ENCODE peak calls at places on chromosome 7, in six cellular contexts. M, R, C, K, Q and N are unnamed samples. For H3K27me3, the result is how much of the 10 kb centered on the place peaks cover.

GRCh38 chr7:5417106-5418071 is 6.2 kb downstream of the TNRC18 start:
- DNase-seq in M (peak), R (no peak), C (peak), K (peak), Q (no peak), N (no peak)

GRCh38 chr7:115676080-115676479 is 354.5 kb downstream of the TFEC start:
- DNase-seq in M (peak), R (peak), C (no peak), K (peak), Q (no peak), N (no peak)

GRCh38 chr7:17523813-17524741 is 225.6 kb downstream of the AHR start:
- DNase-seq in M (peak), R (no peak), C (peak), K (peak), Q (no peak), N (peak)

GRCh38 chr7:2066251-2066919 is 166.4 kb downstream of the MAD1L1 start:
- DNase-seq in M (no peak), R (no peak), C (no peak), K (no peak), Q (peak), N (no peak)

GRCh38 chr7:139543801-139544603 is 20.5 kb downstream of the CLEC2L start:
- DNase-seq in M (no peak), R (peak), C (no peak), K (peak), Q (no peak), N (no peak)

GRCh38 chr7:41996381-41997035 is 240.5 kb downstream of the GLI3 start:
- DNase-seq in M (peak), R (peak), C (no peak), K (no peak), Q (no peak), N (no peak)

GRCh38 chr7:50793115-50793946 is 10.6 kb upstream of the GRB10 start:
- DNase-seq in M (peak), R (no peak), C (peak), K (peak), Q (no peak), N (peak)

GRCh38 chr7:5546626-5547025 is 123.0 kb upstream of the TNRC18 start:
- DNase-seq in M (no peak), R (no peak), C (no peak), K (no peak), Q (no peak), N (no peak)

GRCh38 chr7:126993626-126994213 is 259.0 kb downstream of the GRM8 start:
- DNase-seq in M (no peak), R (no peak), C (no peak), K (no peak), Q (no peak), N (no peak)

GRCh38 chr7:108266489-108266888 is 136.3 kb upstream of the LAMB4 start:
- DNase-seq in M (no peak), R (no peak), C (no peak), K (no peak), Q (no peak), N (no peak)

GRCh38 chr7:35874881-35875280 is 74.0 kb downstream of the SEPTIN7 start:
- DNase-seq in M (no peak), R (peak), C (no peak), K (no peak), Q (no peak), N (no peak)

GRCh38 chr7:97006146-97006950 is 995 bp downstream of the DLX6 start:
- DNase-seq in M (peak), R (peak), C (no peak), K (peak), Q (no peak), N (no peak)

GRCh38 chr7:94907420-94908203 is at the start of gene PPP1R9A:
- DNase-seq in M (no peak), R (peak), C (peak), K (peak), Q (no peak), N (peak)

GRCh38 chr7:4631664-4632171 is 50.4 kb upstream of the FOXK1 start:
- DNase-seq in M (peak), R (peak), C (peak), K (peak), Q (no peak), N (peak)

GRCh38 chr7:73738220-73738611 is 386 bp downstream of the ABHD11 start:
- DNase-seq in M (peak), R (peak), C (peak), K (peak), Q (peak), N (peak)

GRCh38 chr7:155785536-155785935 is 26.7 kb downstream of the SHH start:
- DNase-seq in M (peak), R (no peak), C (no peak), K (no peak), Q (no peak), N (no peak)

GRCh38 chr7:69237541-69237940 is 360.7 kb upstream of the AUTS2 start:
- DNase-seq in M (no peak), R (no peak), C (no peak), K (no peak), Q (no peak), N (no peak)

GRCh38 chr7:35729061-35729783 is 34.3 kb upstream of the HERPUD2 start:
- DNase-seq in M (no peak), R (no peak), C (no peak), K (no peak), Q (peak), N (peak)

GRCh38 chr7:24728121-24728500 is 29.2 kb downstream of the GSDME start:
- DNase-seq in M (no peak), R (no peak), C (no peak), K (no peak), Q (no peak), N (no peak)

GRCh38 chr7:94449151-94449725 is 54.5 kb downstream of the COL1A2 start:
- DNase-seq in M (peak), R (peak), C (no peak), K (peak), Q (no peak), N (peak)

GRCh38 chr7:135717686-135718085 is 10.3 kb downstream of the SLC13A4 start:
- DNase-seq in M (no peak), R (no peak), C (no peak), K (no peak), Q (no peak), N (no peak)

GRCh38 chr7:98254951-98255610 is 3.0 kb upstream of the TECPR1 start:
- DNase-seq in M (no peak), R (no peak), C (no peak), K (no peak), Q (no peak), N (no peak)

GRCh38 chr7:44286182-44286617 is 39.2 kb downstream of the CAMK2B start:
- DNase-seq in M (no peak), R (no peak), C (no peak), K (peak), Q (no peak), N (no peak)

GRCh38 chr7:43679210-43680068 is 49.9 kb downstream of the COA1 start:
- DNase-seq in M (no peak), R (no peak), C (no peak), K (no peak), Q (no peak), N (no peak)

GRCh38 chr7:763762-764161 is 36.7 kb upstream of the PRKAR1B start:
- DNase-seq in M (no peak), R (no peak), C (no peak), K (no peak), Q (no peak), N (no peak)

GRCh38 chr7:147658392-147658791 is 932.2 kb upstream of the C7orf33 start:
- DNase-seq in M (no peak), R (no peak), C (no peak), K (no peak), Q (no peak), N (no peak)

GRCh38 chr7:101197991-101198390 is 2.8 kb downstream of the MOGAT3 start:
- DNase-seq in M (no peak), R (no peak), C (no peak), K (peak), Q (no peak), N (no peak)

GRCh38 chr7:699260-700170 is 27.0 kb upstream of the DNAAF5 start:
- DNase-seq in M (peak), R (no peak), C (peak), K (no peak), Q (no peak), N (peak)

GRCh38 chr7:95684037-95684436 is 87.7 kb upstream of the PDK4 start:
- DNase-seq in M (peak), R (peak), C (no peak), K (peak), Q (no peak), N (peak)

GRCh38 chr7:32631021-32631420 is 135.7 kb downstream of the AVL9 start:
- DNase-seq in M (no peak), R (no peak), C (no peak), K (no peak), Q (no peak), N (no peak)

GRCh38 chr7:121558288-121558687 is 162.2 kb upstream of the FAM3C start:
- DNase-seq in M (no peak), R (peak), C (no peak), K (peak), Q (no peak), N (no peak)

GRCh38 chr7:17646181-17646956 is 293.9 kb downstream of the SNX13 start:
- DNase-seq in M (peak), R (peak), C (no peak), K (peak), Q (no peak), N (no peak)

GRCh38 chr7:117645456-117646181 is 165.8 kb downstream of the CFTR start:
- DNase-seq in M (peak), R (peak), C (no peak), K (no peak), Q (no peak), N (no peak)

DNA sequence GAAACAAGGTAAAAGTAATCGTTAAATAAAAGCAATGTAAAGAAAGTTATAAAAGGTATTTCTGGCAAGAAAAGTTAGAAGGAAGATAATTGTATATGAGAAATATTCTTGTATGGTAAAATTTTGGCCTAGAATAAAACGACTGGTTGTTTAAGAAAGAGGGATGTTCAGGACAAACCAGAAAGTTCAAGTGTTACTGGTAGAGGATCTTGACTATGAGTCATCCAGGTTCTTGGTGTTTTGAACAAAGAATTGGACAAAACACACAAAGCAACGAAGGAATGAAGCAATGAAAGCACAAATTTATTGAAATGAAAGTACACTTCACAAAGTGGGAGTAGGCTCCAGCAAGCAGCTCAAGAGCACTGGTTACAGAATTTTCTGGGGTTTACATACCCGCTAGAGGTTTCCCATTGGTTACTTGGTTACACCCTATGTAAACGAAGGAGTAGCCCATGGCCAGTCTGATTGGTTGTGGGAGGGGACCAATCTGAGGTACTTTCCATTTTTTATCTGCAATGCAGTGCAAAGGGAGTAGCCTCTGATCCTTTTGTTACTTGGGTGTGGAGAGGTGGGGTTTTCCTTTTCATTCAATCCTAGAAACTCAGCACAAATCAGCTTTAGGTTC is 22.4 kb upstream of the GARS1 start:
- DNase-seq in M (no peak), R (no peak), C (no peak), K (no peak), Q (no peak), N (no peak)
- H3K27ac ChIP-seq in M (no peak), R (no peak), C (no peak), K (no peak), Q (no peak), N (no peak)

DNA sequence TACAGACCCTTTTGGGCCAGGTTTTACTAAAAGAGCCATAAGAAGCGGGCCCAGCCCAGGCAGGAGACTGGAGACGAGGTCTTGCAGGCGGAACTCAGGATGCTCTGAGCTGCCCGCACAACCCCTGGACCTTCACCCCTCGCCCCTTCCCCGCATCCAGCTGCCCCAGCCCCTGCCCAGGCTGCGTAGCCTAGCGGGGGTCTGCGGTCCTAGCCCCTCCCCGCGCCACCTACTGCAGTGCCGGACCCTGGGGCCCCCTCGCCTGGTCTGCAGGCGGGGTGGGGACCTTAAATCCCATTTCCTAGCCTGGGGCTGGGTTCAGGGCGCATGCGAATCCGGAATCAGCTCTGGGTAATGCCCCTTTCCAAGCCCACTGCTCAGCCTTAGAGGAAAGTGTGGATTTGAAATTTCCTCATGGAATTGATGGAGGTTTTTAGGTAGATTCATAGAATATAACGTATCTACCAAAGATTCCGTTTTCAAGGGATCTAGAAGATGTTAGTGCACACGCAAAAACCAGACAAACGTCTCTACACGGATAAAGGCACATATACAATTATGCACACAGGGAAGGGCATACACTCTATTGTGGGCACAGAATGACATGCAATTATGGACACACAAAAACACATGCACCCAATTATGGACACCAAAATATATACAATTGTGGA is 568 bp upstream of the HOXA3 start:
- DNase-seq in M (no peak), R (no peak), C (peak), K (peak), Q (no peak), N (no peak)
- H3K27me3 ChIP-seq in M (under half), R (half or more), C (under half), K (half or more), Q (half or more), N (under half)

DNA sequence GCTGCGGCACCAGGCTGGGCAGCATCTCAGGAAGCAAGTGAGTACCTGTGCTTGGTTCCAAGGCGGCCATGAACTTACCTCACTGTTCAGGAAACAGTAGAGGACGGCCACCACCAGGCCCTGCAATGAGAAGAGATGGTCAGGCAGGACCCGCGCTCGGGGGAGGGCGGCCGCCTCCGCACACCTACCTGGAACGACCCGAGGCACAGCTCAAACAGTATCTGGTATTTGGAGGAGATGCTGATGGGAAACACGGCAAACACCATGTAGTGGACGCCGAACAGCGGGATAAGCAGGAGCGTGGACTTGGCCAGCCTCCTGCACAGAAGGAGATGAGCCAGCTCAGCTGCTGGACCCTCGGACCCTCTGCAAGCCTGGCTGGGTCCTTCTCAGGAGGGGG is 112.9 kb downstream of the VIPR2 start:
- DNase-seq in M (no peak), R (no peak), C (peak), K (no peak), Q (no peak), N (no peak)
- H3K27ac ChIP-seq in M (no peak), R (no peak), C (no peak), K (no peak), Q (no peak), N (no peak)

GRCh38 chr7:157056957-157057902 is 46.8 kb upstream of the MNX1 start:
- DNase-seq in M (no peak), R (no peak), C (no peak), K (no peak), Q (no peak), N (peak)

GRCh38 chr7:157058701-157059100 is 48.2 kb upstream of the MNX1 start:
- DNase-seq in M (no peak), R (no peak), C (no peak), K (no peak), Q (no peak), N (no peak)

GRCh38 chr7:157058026-157058425 is 47.6 kb upstream of the MNX1 start:
- DNase-seq in M (no peak), R (no peak), C (no peak), K (no peak), Q (no peak), N (no peak)

GRCh38 chr7:157054927-157055326 is 44.5 kb upstream of the MNX1 start:
- DNase-seq in M (no peak), R (no peak), C (no peak), K (no peak), Q (no peak), N (no peak)

GRCh38 chr7:157056246-157056645 is 45.8 kb upstream of the MNX1 start:
- DNase-seq in M (no peak), R (no peak), C (no peak), K (peak), Q (no peak), N (no peak)
- H3K27me3 ChIP-seq in M (under half), R (half or more), C (under half), K (under half), Q (under half), N (under half)

GRCh38 chr7:150631084-150631824 is 931 bp downstream of the GIMAP6 start:
- DNase-seq in M (no peak), R (no peak), C (no peak), K (no peak), Q (peak), N (peak)
- H3K27ac ChIP-seq in M (no peak), R (no peak), C (peak), K (no peak), Q (peak), N (peak)